ENCODE peak calls at places on chromosome 10, in nine cellular contexts. One of them, this sample, is unnamed.

GRCh38 chr10:119362122-119362521 is 154.8 kb downstream of the GRK5 start:
- DNase-seq in mucosa of descending colon: peak; percentile 35
- DNase-seq in GM13977: no peak
- DNase-seq in OCI-LY7: peak; percentile 35
- DNase-seq in astrocyte of the spinal cord: no peak
- DNase-seq in HFFc6: no peak
- DNase-seq in kidney epithelial cell: no peak
- DNase-seq in A549: no peak
- DNase-seq in upper lobe of left lung: no peak
- DNase-seq in this sample: no peak

GRCh38 chr10:76774987-76775603 is 862.5 kb downstream of the KCNMA1 start:
- DNase-seq in A549: no peak
- DNase-seq in astrocyte of the spinal cord: no peak
- DNase-seq in OCI-LY7: no peak
- DNase-seq in kidney epithelial cell: no peak
- DNase-seq in mucosa of descending colon: no peak
- DNase-seq in GM13977: no peak
- DNase-seq in upper lobe of left lung: no peak
- DNase-seq in HFFc6: no peak
- DNase-seq in this sample: no peak

GRCh38 chr10:51171946-51172345 is 97.7 kb downstream of the PRKG1 start:
- DNase-seq in A549: no peak
- DNase-seq in HFFc6: no peak
- DNase-seq in upper lobe of left lung: no peak
- DNase-seq in astrocyte of the spinal cord: no peak
- DNase-seq in kidney epithelial cell: no peak
- DNase-seq in GM13977: no peak
- DNase-seq in mucosa of descending colon: no peak
- DNase-seq in OCI-LY7: no peak
- DNase-seq in this sample: no peak

GRCh38 chr10:44070282-44070681 is 314.6 kb downstream of the CXCL12 start:
- DNase-seq in OCI-LY7: no peak
- DNase-seq in HFFc6: no peak
- DNase-seq in A549: no peak
- DNase-seq in GM13977: no peak
- DNase-seq in upper lobe of left lung: no peak
- DNase-seq in kidney epithelial cell: no peak
- DNase-seq in mucosa of descending colon: no peak
- DNase-seq in astrocyte of the spinal cord: no peak
- DNase-seq in this sample: no peak

GRCh38 chr10:110448682-110449418 is 48.9 kb upstream of the DUSP5 start:
- DNase-seq in OCI-LY7: no peak
- DNase-seq in astrocyte of the spinal cord: no peak
- DNase-seq in HFFc6: no peak
- DNase-seq in kidney epithelial cell: no peak
- DNase-seq in GM13977: no peak
- DNase-seq in A549: no peak
- DNase-seq in upper lobe of left lung: peak; percentile 2
- DNase-seq in mucosa of descending colon: no peak
- DNase-seq in this sample: no peak

GRCh38 chr10:106609867-106610266 is 554.6 kb downstream of the SORCS1 start:
- DNase-seq in kidney epithelial cell: no peak
- DNase-seq in astrocyte of the spinal cord: no peak
- DNase-seq in GM13977: no peak
- DNase-seq in HFFc6: peak; percentile 8
- DNase-seq in OCI-LY7: no peak
- DNase-seq in A549: peak; percentile 3
- DNase-seq in upper lobe of left lung: no peak
- DNase-seq in mucosa of descending colon: no peak
- DNase-seq in this sample: no peak

GRCh38 chr10:6138456-6138855 is 49.6 kb downstream of the RBM17 start:
- DNase-seq in GM13977: no peak
- DNase-seq in astrocyte of the spinal cord: no peak
- DNase-seq in mucosa of descending colon: no peak
- DNase-seq in OCI-LY7: no peak
- DNase-seq in A549: no peak
- DNase-seq in upper lobe of left lung: no peak
- DNase-seq in kidney epithelial cell: no peak
- DNase-seq in HFFc6: no peak
- DNase-seq in this sample: no peak

GRCh38 chr10:62858364-62858763 is 42.2 kb upstream of the EGR2 start:
- DNase-seq in kidney epithelial cell: no peak
- DNase-seq in mucosa of descending colon: no peak
- DNase-seq in A549: no peak
- DNase-seq in OCI-LY7: no peak
- DNase-seq in astrocyte of the spinal cord: peak; percentile 25
- DNase-seq in HFFc6: no peak
- DNase-seq in upper lobe of left lung: peak; percentile 66
- DNase-seq in GM13977: no peak
- DNase-seq in this sample: no peak

GRCh38 chr10:8817303-8817702 is 762.8 kb downstream of the GATA3 start:
- DNase-seq in astrocyte of the spinal cord: no peak
- DNase-seq in mucosa of descending colon: no peak
- DNase-seq in A549: no peak
- DNase-seq in GM13977: no peak
- DNase-seq in HFFc6: no peak
- DNase-seq in upper lobe of left lung: no peak
- DNase-seq in OCI-LY7: no peak
- DNase-seq in kidney epithelial cell: no peak
- DNase-seq in this sample: no peak

GRCh38 chr10:90175161-90175681 is 473.8 kb downstream of the KIF20B start:
- DNase-seq in upper lobe of left lung: no peak
- DNase-seq in A549: no peak
- DNase-seq in astrocyte of the spinal cord: no peak
- DNase-seq in OCI-LY7: no peak
- DNase-seq in HFFc6: no peak
- DNase-seq in GM13977: no peak
- DNase-seq in kidney epithelial cell: no peak
- DNase-seq in mucosa of descending colon: peak; percentile 2
- DNase-seq in this sample: no peak

GRCh38 chr10:76973515-76974289 is 663.9 kb downstream of the KCNMA1 start:
- DNase-seq in upper lobe of left lung: no peak
- DNase-seq in GM13977: no peak
- DNase-seq in A549: no peak
- DNase-seq in HFFc6: peak; percentile 52
- DNase-seq in mucosa of descending colon: no peak
- DNase-seq in OCI-LY7: no peak
- DNase-seq in kidney epithelial cell: no peak
- DNase-seq in astrocyte of the spinal cord: peak; percentile 22
- DNase-seq in this sample: no peak

GRCh38 chr10:58651040-58651439 is 138.4 kb downstream of the BICC1 start:
- DNase-seq in OCI-LY7: no peak
- DNase-seq in GM13977: no peak
- DNase-seq in A549: no peak
- DNase-seq in mucosa of descending colon: no peak
- DNase-seq in upper lobe of left lung: no peak
- DNase-seq in HFFc6: peak; percentile 24
- DNase-seq in kidney epithelial cell: no peak
- DNase-seq in astrocyte of the spinal cord: peak; percentile 88
- DNase-seq in this sample: no peak

DNA sequence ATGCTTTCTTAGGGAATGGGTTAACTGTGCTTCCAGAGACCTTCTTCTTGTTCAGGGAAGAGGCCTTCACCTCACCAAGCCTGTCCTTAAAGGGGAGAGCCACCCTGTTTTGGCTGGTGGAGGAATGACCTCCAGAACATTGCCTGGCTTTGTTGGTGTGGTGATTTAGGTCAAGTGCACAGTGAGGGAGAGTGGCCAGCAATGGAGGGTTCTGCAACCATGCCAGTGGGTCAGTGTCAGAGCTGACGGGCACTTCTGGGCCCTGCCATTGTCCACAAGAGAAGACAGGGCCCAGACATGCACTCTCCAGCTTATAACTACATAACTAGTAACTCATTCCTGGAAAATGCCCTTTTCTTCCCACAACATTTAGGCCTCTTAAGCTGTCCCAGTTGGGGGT is 238.5 kb upstream of the AKR1E2 start:
- DNase-seq in HFFc6: no peak
- DNase-seq in OCI-LY7: no peak
- DNase-seq in astrocyte of the spinal cord: no peak
- DNase-seq in mucosa of descending colon: no peak
- DNase-seq in A549: no peak
- DNase-seq in kidney epithelial cell: no peak
- DNase-seq in upper lobe of left lung: no peak
- DNase-seq in GM13977: no peak
- DNase-seq in this sample: no peak
- TF ChIP-seq CTCF in HFFc6: no peak
- TF ChIP-seq CTCF in OCI-LY7: no peak
- TF ChIP-seq CTCF in astrocyte of the spinal cord: no peak
- TF ChIP-seq CTCF in mucosa of descending colon: no peak
- TF ChIP-seq CTCF in A549: no peak
- TF ChIP-seq CTCF in kidney epithelial cell: no peak
- TF ChIP-seq CTCF in upper lobe of left lung: no peak
- TF ChIP-seq CTCF in GM13977: no peak
- TF ChIP-seq CTCF in this sample: no peak

DNA sequence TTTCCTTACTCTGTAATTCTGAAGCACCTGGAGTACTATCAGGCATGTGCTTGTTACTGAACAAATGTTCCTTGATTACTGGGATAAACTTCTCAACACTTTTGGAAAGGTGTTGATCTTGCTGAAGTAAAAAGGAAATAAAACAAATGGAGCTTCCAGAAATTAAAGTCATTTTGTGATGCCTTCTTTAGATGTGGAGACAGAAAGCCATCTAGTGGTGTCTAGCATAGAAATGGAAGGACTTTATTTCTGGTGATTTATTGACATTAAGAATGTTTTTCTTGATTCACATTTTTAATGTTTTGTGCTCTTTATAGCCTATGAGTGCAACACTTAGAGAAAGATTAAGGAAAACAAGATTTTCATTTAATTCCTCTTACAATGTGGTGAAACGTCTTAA is 1.4 kb downstream of the SFR1 start:
- DNase-seq in upper lobe of left lung: no peak
- DNase-seq in OCI-LY7: peak; percentile 46
- DNase-seq in HFFc6: peak; percentile 32
- DNase-seq in astrocyte of the spinal cord: peak; percentile 39
- DNase-seq in A549: peak; percentile 39
- DNase-seq in kidney epithelial cell: no peak
- DNase-seq in mucosa of descending colon: no peak
- DNase-seq in GM13977: peak; percentile 15
- DNase-seq in this sample: no peak
- TF ChIP-seq CTCF in upper lobe of left lung: no peak
- TF ChIP-seq CTCF in OCI-LY7: peak; percentile 85
- TF ChIP-seq CTCF in HFFc6: peak; percentile 74
- TF ChIP-seq CTCF in astrocyte of the spinal cord: peak; percentile 42
- TF ChIP-seq CTCF in A549: peak; percentile 84
- TF ChIP-seq CTCF in kidney epithelial cell: peak; percentile 40
- TF ChIP-seq CTCF in mucosa of descending colon: no peak
- TF ChIP-seq CTCF in GM13977: peak; percentile 43
- TF ChIP-seq CTCF in this sample: no peak

GRCh38 chr10:70109064-70109729 is 23.4 kb downstream of the AIFM2 start:
- DNase-seq in HFFc6: no peak
- DNase-seq in astrocyte of the spinal cord: no peak
- DNase-seq in upper lobe of left lung: no peak
- DNase-seq in OCI-LY7: no peak
- DNase-seq in GM13977: no peak
- DNase-seq in mucosa of descending colon: no peak
- DNase-seq in A549: no peak
- DNase-seq in kidney epithelial cell: no peak
- DNase-seq in this sample: no peak

GRCh38 chr10:70101668-70102067 is 31.0 kb downstream of the AIFM2 start:
- DNase-seq in HFFc6: no peak
- DNase-seq in GM13977: no peak
- DNase-seq in A549: no peak
- DNase-seq in upper lobe of left lung: no peak
- DNase-seq in astrocyte of the spinal cord: no peak
- DNase-seq in mucosa of descending colon: no peak
- DNase-seq in OCI-LY7: no peak
- DNase-seq in kidney epithelial cell: no peak
- DNase-seq in this sample: no peak

GRCh38 chr10:70111496-70111895 is 21.1 kb downstream of the AIFM2 start:
- DNase-seq in GM13977: no peak
- DNase-seq in mucosa of descending colon: no peak
- DNase-seq in upper lobe of left lung: no peak
- DNase-seq in OCI-LY7: no peak
- DNase-seq in HFFc6: no peak
- DNase-seq in kidney epithelial cell: no peak
- DNase-seq in A549: no peak
- DNase-seq in astrocyte of the spinal cord: no peak
- DNase-seq in this sample: no peak

DNA sequence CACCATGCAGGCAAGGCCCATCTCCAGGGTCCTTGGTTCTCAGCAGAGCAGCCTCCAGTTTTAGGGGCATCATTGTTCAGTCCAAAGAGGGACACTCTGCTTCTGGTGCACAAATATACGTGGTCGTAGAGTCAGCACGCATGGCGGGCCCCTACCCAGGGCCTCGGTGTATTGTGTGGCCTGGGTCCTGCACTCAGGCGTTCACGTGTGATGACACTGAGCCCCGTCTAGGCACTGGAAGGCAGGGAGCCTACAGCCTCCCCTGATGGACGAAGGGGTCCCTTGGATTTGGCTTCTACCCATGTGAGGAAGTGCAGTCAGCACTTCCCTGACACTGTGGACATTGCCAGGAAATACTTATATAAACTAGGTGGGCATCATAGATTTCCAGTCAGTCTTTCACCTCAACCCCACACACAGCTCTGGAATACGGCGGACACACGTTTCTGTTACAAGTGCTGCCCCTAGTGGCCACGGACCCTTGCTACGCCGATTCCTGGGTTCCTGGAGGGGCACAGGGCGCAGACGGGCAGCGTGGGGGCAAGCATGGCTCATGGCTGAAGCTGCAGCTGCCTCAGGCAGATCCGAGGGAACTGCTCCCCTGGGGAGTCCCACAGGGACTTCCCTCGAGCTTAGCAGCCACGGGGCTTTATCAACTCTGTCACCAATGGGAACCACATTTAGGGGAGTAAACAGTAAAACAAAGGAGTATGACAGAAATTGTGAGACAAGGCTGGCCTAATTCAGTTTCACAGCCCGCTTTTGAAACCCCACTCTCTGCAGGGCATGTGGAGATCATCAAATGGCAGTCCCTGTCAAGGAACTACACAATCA is 25.4 kb downstream of the AIFM2 start:
- DNase-seq in upper lobe of left lung: no peak
- DNase-seq in GM13977: peak; percentile 72
- DNase-seq in mucosa of descending colon: no peak
- DNase-seq in HFFc6: no peak
- DNase-seq in OCI-LY7: peak; percentile 54
- DNase-seq in astrocyte of the spinal cord: no peak
- DNase-seq in kidney epithelial cell: no peak
- DNase-seq in A549: peak; percentile 46
- DNase-seq in this sample: peak; percentile 42
- TF ChIP-seq CTCF in upper lobe of left lung: peak; percentile 7
- TF ChIP-seq CTCF in GM13977: peak; percentile 72
- TF ChIP-seq CTCF in mucosa of descending colon: no peak
- TF ChIP-seq CTCF in HFFc6: peak; percentile 70
- TF ChIP-seq CTCF in OCI-LY7: peak; percentile 83
- TF ChIP-seq CTCF in astrocyte of the spinal cord: peak; percentile 62
- TF ChIP-seq CTCF in kidney epithelial cell: peak; percentile 67
- TF ChIP-seq CTCF in A549: peak; percentile 52
- TF ChIP-seq CTCF in this sample: peak; percentile 40

DNA sequence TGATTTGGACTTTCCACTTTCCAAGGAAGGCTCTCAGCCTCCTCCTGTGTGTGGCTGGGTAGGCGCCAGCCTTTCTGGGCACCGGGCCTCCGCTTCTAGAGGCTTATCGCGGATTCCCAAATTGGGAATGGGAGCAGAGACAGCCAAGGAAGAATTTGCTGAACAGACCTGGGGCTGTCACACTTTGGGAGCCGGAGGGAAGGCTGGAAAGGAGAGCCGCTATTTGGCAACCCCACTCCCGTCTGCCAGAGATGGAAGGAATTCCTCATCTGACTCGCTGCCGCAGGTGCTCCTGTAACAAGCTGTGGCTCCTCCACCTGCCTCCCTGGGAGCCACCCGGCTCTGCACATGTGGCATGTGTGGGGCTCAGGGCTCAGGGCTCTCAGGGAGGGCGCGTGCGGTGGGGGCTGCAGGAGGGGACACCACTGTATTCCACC is 50.8 kb upstream of the ECHDC3 start:
- DNase-seq in astrocyte of the spinal cord: no peak
- DNase-seq in upper lobe of left lung: no peak
- DNase-seq in HFFc6: no peak
- DNase-seq in OCI-LY7: no peak
- DNase-seq in mucosa of descending colon: no peak
- DNase-seq in kidney epithelial cell: no peak
- DNase-seq in GM13977: no peak
- DNase-seq in A549: no peak
- DNase-seq in this sample: no peak
- TF ChIP-seq CTCF in astrocyte of the spinal cord: no peak
- TF ChIP-seq CTCF in upper lobe of left lung: no peak
- TF ChIP-seq CTCF in HFFc6: no peak
- TF ChIP-seq CTCF in OCI-LY7: no peak
- TF ChIP-seq CTCF in mucosa of descending colon: no peak
- TF ChIP-seq CTCF in kidney epithelial cell: no peak
- TF ChIP-seq CTCF in GM13977: no peak
- TF ChIP-seq CTCF in A549: no peak
- TF ChIP-seq CTCF in this sample: no peak